ENCODE peak calls at places on chromosomes 12 and 14, in five cellular contexts. T, H, L, U and B are unnamed samples.

GRCh38 chr12:30044206-30044605 is 260.5 kb upstream of the TMTC1 start:
- DNase-seq in U (no peak), L (no peak), H (no peak), T (no peak), B (no peak)

GRCh38 chr14:100621806-100622205 is 34.6 kb upstream of the BEGAIN start:
- DNase-seq in U (no peak), L (no peak), T (peak; percentile 44), H (peak; percentile 22), B (no peak)

GRCh38 chr12:96831346-96831745 is 75.7 kb upstream of the NEDD1 start:
- DNase-seq in T (no peak), U (no peak), L (no peak), H (no peak), B (no peak)

GRCh38 chr12:100503228-100503628 is 29.6 kb downstream of the NR1H4 start:
- DNase-seq in H (no peak), L (no peak), U (no peak), T (no peak), B (no peak)

GRCh38 chr12:120950807-120951206 is 27.5 kb upstream of the HNF1A start:
- DNase-seq in U (no peak), L (no peak), T (no peak), H (no peak), B (no peak)

GRCh38 chr14:67573268-67574010 is 26.6 kb downstream of the PIGH start:
- DNase-seq in H (no peak), U (no peak), L (no peak), T (no peak), B (no peak)

GRCh38 chr12:40730281-40730680 is 38.0 kb downstream of the CNTN1 start:
- DNase-seq in U (no peak), T (no peak), H (no peak), L (no peak), B (no peak)

GRCh38 chr12:5565933-5566632 is 134.2 kb downstream of the NTF3 start:
- DNase-seq in T (no peak), H (no peak), L (peak; percentile 6), U (no peak), B (peak; percentile 28)

GRCh38 chr14:50758945-50759344 is 72.0 kb downstream of the NIN start:
- DNase-seq in H (no peak), L (no peak), T (no peak), U (no peak), B (no peak)

GRCh38 chr12:100675432-100675831 is 101.9 kb downstream of the GAS2L3 start:
- DNase-seq in L (peak; percentile 81), H (no peak), U (no peak), T (no peak), B (no peak)

GRCh38 chr12:1592444-1593231 is 1.7 kb downstream of the FBXL14 start:
- DNase-seq in T (no peak), L (peak; percentile 46), H (peak; percentile 56), U (peak; percentile 31), B (no peak)

GRCh38 chr14:104001003-104001402 is 58.7 kb upstream of the RD3L start:
- DNase-seq in H (no peak), U (no peak), T (no peak), L (no peak), B (no peak)

GRCh38 chr14:41607966-41608663 is 1.4 kb downstream of the LRFN5 start:
- DNase-seq in L (no peak), T (no peak), U (no peak), H (no peak), B (no peak)

GRCh38 chr12:104712477-104712876 is 245.6 kb downstream of the SLC41A2 start:
- DNase-seq in U (no peak), L (peak; percentile 65), H (no peak), T (no peak), B (no peak)

GRCh38 chr12:3662516-3662915 is 90.4 kb downstream of the CRACR2A start:
- DNase-seq in L (no peak), H (no peak), U (no peak), T (no peak), B (no peak)

GRCh38 chr12:114679942-114680341 is 4.0 kb downstream of the TBX3 start:
- DNase-seq in H (no peak), T (no peak), L (no peak), U (no peak), B (no peak)

GRCh38 chr12:116346222-116346621 is 68.7 kb upstream of the MED13L start:
- DNase-seq in H (no peak), T (no peak), U (no peak), L (peak; percentile 73), B (no peak)

GRCh38 chr14:36655963-36656768 is 5.5 kb upstream of the PAX9 start:
- DNase-seq in U (no peak), T (peak; percentile 61), H (no peak), L (no peak), B (no peak)

GRCh38 chr14:61139006-61139599 is 142.0 kb downstream of the TMEM30B start:
- DNase-seq in H (no peak), U (no peak), L (no peak), T (no peak), B (no peak)

GRCh38 chr12:85963322-85963721 is 89.2 kb downstream of the NTS start:
- DNase-seq in H (no peak), U (no peak), L (no peak), T (no peak), B (no peak)

GRCh38 chr12:115404761-115405470 is 720.9 kb upstream of the TBX3 start:
- DNase-seq in U (no peak), T (no peak), L (peak; percentile 90), H (no peak), B (peak; percentile 91)

DNA sequence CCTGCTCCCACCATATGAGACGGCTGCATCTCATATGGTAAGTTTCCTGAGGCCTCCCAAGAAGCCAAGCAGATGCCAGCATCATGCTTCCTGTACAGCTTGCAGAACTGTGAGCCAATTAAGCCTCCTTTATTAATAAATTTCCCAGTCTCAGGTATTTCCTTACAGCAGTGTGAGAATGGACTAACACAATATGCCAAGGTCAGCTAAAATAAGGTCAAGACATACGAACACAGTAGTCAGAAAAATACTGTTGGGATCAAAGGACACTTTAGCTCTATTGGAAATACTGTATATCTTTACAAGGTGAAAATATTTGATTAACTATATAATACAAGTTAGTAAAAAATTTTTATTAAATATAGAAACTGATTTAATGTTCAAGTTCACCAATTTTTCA is 28.8 kb downstream of the SEL1L start:
- DNase-seq in L (no peak), U (no peak), T (no peak), H (no peak), B (no peak)
- H3K36me3 ChIP-seq in L (peaks cover 43% of the 10 kb centered on the region), U (peaks cover 80% of the 10 kb centered on the region), T (peaks cover 2% of the 10 kb centered on the region), H (peaks cover 85% of the 10 kb centered on the region), B (peaks cover 8% of the 10 kb centered on the region)

GRCh38 chr14:24816929-24817637 is 183.1 kb upstream of the GZMB start:
- DNase-seq in H (peak; percentile 43), T (peak; percentile 74), U (no peak), L (no peak), B (no peak)

GRCh38 chr14:24814944-24815343 is 181.0 kb upstream of the GZMB start:
- DNase-seq in U (no peak), H (no peak), T (no peak), L (no peak), B (no peak)

GRCh38 chr14:24815543-24815942 is 181.6 kb upstream of the GZMB start:
- DNase-seq in H (no peak), U (no peak), T (no peak), L (no peak), B (no peak)

GRCh38 chr14:24817638-24818053 is 183.7 kb upstream of the GZMB start:
- DNase-seq in L (peak; percentile 64), H (no peak), U (no peak), T (no peak), B (no peak)

GRCh38 chr14:24816011-24816928 is 182.3 kb upstream of the GZMB start:
- DNase-seq in L (peak; percentile 44), T (peak; percentile 77), H (peak; percentile 50), U (no peak), B (no peak)
- H3K4me3 ChIP-seq in L (no peak overlapping the region), T (no peak overlapping the region), H (no peak overlapping the region), U (no peak overlapping the region), B (no peak overlapping the region)

DNA sequence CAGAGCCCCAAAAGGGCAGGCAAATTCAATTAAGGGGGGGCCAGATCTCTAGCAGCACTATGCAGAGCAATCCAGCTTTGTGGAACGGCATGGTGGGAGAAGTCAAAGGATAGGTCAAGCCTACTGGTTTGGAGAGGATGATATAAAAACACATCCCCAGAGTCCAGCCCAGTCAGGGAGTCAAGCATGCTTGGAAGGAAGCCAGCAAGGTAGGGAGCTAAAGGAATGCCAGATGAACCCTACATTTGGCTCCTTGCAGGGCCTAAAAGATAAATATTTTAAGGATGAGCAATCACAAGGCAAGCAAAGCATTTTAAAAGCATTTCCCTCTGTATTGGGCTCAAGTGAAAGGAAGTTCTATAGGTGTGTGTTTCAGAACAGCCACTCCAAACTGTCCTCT is 21.4 kb downstream of the KCTD10 start:
- DNase-seq in L (no peak), U (no peak), T (no peak), H (no peak), B (no peak)
- H3K36me3 ChIP-seq in L (peaks cover 58% of the 10 kb centered on the region), U (peaks cover 88% of the 10 kb centered on the region), T (peaks cover 4% of the 10 kb centered on the region), H (peaks cover 91% of the 10 kb centered on the region), B (peaks cover 47% of the 10 kb centered on the region)

GRCh38 chr14:68849416-68849815 is 56.5 kb upstream of the ZFP36L1 start:
- DNase-seq in U (no peak), T (no peak), L (no peak), H (peak; percentile 40), B (no peak)
- H3K4me3 ChIP-seq in U (no peak overlapping the region), T (no peak overlapping the region), L (no peak overlapping the region), H (no peak overlapping the region), B (no peak overlapping the region)

DNA sequence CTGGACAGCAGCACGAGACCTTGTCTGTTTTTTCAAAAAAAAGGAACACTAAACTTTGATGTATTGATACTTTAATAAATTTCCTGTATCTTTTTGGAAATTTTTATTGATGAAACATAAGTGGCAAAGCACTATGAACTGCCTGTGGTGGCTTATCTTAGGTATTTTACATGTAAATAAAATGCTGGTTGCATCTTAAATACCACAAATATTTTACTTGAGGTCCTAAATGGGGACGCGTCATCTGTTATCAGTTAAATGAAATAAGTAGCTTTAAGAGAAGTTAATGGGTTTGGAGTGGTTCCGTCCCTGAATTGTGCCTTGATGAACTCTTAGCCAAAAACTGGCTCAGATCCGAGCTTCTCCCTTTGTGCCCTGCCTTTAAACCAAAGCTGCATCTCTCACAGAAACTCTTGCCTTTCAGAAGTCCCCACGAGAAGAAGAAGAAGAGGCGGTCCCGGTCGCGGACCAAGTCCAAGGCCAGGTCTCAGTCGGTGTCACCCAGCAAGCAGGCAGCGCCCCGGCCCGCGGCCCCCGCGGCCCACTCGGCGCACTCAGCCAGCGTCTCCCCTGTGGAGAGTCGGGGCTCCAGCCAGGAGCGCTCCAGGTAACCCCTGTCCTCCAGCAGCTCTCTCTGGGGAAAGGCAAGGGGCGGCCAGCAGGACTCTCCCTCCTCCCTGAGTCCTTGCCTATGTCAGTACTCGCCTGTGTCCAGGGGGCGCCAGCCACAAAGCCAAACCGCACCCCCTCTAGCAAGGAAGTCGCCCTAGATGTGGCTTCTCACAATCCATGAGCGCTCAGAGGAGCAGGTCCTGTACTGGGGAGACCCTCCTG is 31.2 kb upstream of the MMP17 start:
- DNase-seq in U (no peak), H (no peak), T (no peak), L (no peak), B (no peak)
- H3K36me3 ChIP-seq in U (peaks cover 72% of the 10 kb centered on the region), H (peaks cover 82% of the 10 kb centered on the region), T (peaks cover 2% of the 10 kb centered on the region), L (peaks cover 10% of the 10 kb centered on the region), B (peaks cover 18% of the 10 kb centered on the region)